ENCODE peak calls at places on chromosomes 1 and 21, in six cellular contexts. T is heart left ventricle, A is tibial artery, B is cardiac muscle cell, W is IMR-90, X is lower lobe of right lung. K is an unnamed sample. For H3K4me1, the result is how much of the 10 kb centered on the place peaks cover.

GRCh38 chr1:172662464-172663109 is 3.7 kb downstream of the FASLG start:
- DNase-seq in T (no peak), A (peak), B (no peak), W (peak), X (peak), K (peak)

GRCh38 chr1:232922475-232922874 is 27.9 kb upstream of the NTPCR start:
- DNase-seq in T (no peak), A (no peak), B (no peak), W (peak), X (no peak), K (no peak)

GRCh38 chr1:2009297-2010053 is 5.9 kb upstream of the CFAP74 start:
- DNase-seq in T (no peak), A (no peak), B (no peak), W (no peak), X (no peak), K (no peak)

GRCh38 chr1:15934211-15935055 is 41.5 kb downstream of the ZBTB17 start:
- DNase-seq in T (no peak), A (no peak), B (no peak), W (no peak), X (no peak), K (no peak)

GRCh38 chr1:187513190-187513589 is 684.4 kb downstream of the PLA2G4A start:
- DNase-seq in T (no peak), A (no peak), B (no peak), W (no peak), X (no peak), K (no peak)

GRCh38 chr1:228039986-228040385 is 33.2 kb downstream of the WNT3A start:
- DNase-seq in T (no peak), A (no peak), B (no peak), W (no peak), X (no peak), K (no peak)

GRCh38 chr1:4587721-4588120 is 66.7 kb upstream of the AJAP1 start:
- DNase-seq in T (no peak), A (no peak), B (no peak), W (no peak), X (no peak), K (no peak)

GRCh38 chr1:118988186-118989005 is at the start of gene TBX15:
- DNase-seq in T (no peak), A (peak), B (no peak), W (no peak), X (no peak), K (no peak)

GRCh38 chr1:193846411-193846810 is 660.0 kb upstream of the B3GALT2 start:
- DNase-seq in T (no peak), A (no peak), B (no peak), W (no peak), X (no peak), K (no peak)

GRCh38 chr1:169086603-169087455 is 19.7 kb upstream of the ATP1B1 start:
- DNase-seq in T (no peak), A (no peak), B (peak), W (peak), X (no peak), K (no peak)

GRCh38 chr1:234841710-234842231 is 231.8 kb upstream of the IRF2BP2 start:
- DNase-seq in T (peak), A (peak), B (no peak), W (peak), X (peak), K (no peak)

GRCh38 chr1:227894306-227894721 is 53.4 kb downstream of the WNT9A start:
- DNase-seq in T (peak), A (peak), B (no peak), W (no peak), X (peak), K (peak)

GRCh38 chr1:156766288-156767100 is 841 bp upstream of the PRCC start:
- DNase-seq in T (no peak), A (no peak), B (no peak), W (no peak), X (peak), K (peak)

GRCh38 chr1:35442737-35443136 is 114.5 kb downstream of the KIAA0319L start:
- DNase-seq in T (no peak), A (no peak), B (no peak), W (peak), X (no peak), K (no peak)

GRCh38 chr1:163170975-163171676 is 31.6 kb downstream of the RGS5 start:
- DNase-seq in T (no peak), A (no peak), B (no peak), W (peak), X (no peak), K (no peak)

GRCh38 chr1:244919320-244920282 is 55.3 kb upstream of the HNRNPU start:
- DNase-seq in T (no peak), A (no peak), B (no peak), W (no peak), X (no peak), K (no peak)

GRCh38 chr21:20519076-20519475 is 479.1 kb upstream of the NCAM2 start:
- DNase-seq in T (no peak), A (no peak), B (no peak), W (no peak), X (no peak), K (no peak)

GRCh38 chr1:1203561-1204424 is 2.6 kb downstream of the TNFRSF18 start:
- DNase-seq in T (peak), A (no peak), B (no peak), W (no peak), X (peak), K (peak)

GRCh38 chr1:235817101-235817725 is 49.5 kb downstream of the LYST start:
- DNase-seq in T (no peak), A (no peak), B (no peak), W (no peak), X (no peak), K (no peak)

GRCh38 chr1:235324296-235324695 is 3.7 kb downstream of the ARID4B start:
- DNase-seq in T (no peak), A (no peak), B (no peak), W (no peak), X (no peak), K (no peak)

GRCh38 chr1:209655832-209656231 is 3.6 kb upstream of the LAMB3 start:
- DNase-seq in T (no peak), A (no peak), B (no peak), W (no peak), X (no peak), K (no peak)

GRCh38 chr1:63155437-63155836 is 166.9 kb upstream of the FOXD3 start:
- DNase-seq in T (no peak), A (no peak), B (no peak), W (no peak), X (no peak), K (no peak)

GRCh38 chr1:218250492-218250891 is 34.6 kb upstream of the RRP15 start:
- DNase-seq in T (no peak), A (no peak), B (no peak), W (no peak), X (no peak), K (no peak)

GRCh38 chr1:25900209-25900608 is 6.0 kb downstream of the STMN1 start:
- DNase-seq in T (no peak), A (no peak), B (no peak), W (no peak), X (no peak), K (no peak)

GRCh38 chr1:200033511-200034261 is 6.2 kb downstream of the NR5A2 start:
- DNase-seq in T (no peak), A (no peak), B (no peak), W (no peak), X (no peak), K (no peak)

GRCh38 chr1:169090308-169090899 is 16.1 kb upstream of the ATP1B1 start:
- DNase-seq in T (no peak), A (no peak), B (no peak), W (no peak), X (no peak), K (no peak)

GRCh38 chr1:3470650-3471355 is 16.3 kb downstream of the ARHGEF16 start:
- DNase-seq in T (peak), A (no peak), B (no peak), W (no peak), X (peak), K (peak)

GRCh38 chr1:119898520-119898919 is 2.2 kb upstream of the ADAM30 start:
- DNase-seq in T (no peak), A (no peak), B (no peak), W (peak), X (no peak), K (no peak)

GRCh38 chr1:241799414-241799813 is 48.6 kb upstream of the EXO1 start:
- DNase-seq in T (no peak), A (no peak), B (no peak), W (peak), X (no peak), K (no peak)

GRCh38 chr1:3320246-3321152 is 134.0 kb upstream of the ARHGEF16 start:
- DNase-seq in T (no peak), A (no peak), B (no peak), W (peak), X (peak), K (no peak)

GRCh38 chr21:36479415-36480402 is at the start of gene CLDN14:
- DNase-seq in T (peak), A (no peak), B (no peak), W (peak), X (no peak), K (no peak)
- TF ChIP-seq CTCF in T (no peak), A (no peak), B (no peak), W (no peak), X (no peak), K (no peak)

GRCh38 chr1:182620924-182621585 is 16.9 kb upstream of the RGS16 start:
- DNase-seq in T (no peak), A (no peak), B (no peak), W (no peak), X (no peak), K (no peak)

GRCh38 chr1:182626527-182626926 is 22.3 kb upstream of the RGS16 start:
- DNase-seq in T (no peak), A (no peak), B (no peak), W (no peak), X (no peak), K (no peak)

GRCh38 chr1:182622795-182623528 is 18.8 kb upstream of the RGS16 start:
- DNase-seq in T (peak), A (no peak), B (no peak), W (no peak), X (no peak), K (no peak)

GRCh38 chr1:182625716-182626504 is 21.7 kb upstream of the RGS16 start:
- DNase-seq in T (no peak), A (no peak), B (no peak), W (no peak), X (no peak), K (no peak)

GRCh38 chr1:182624582-182624981 is 20.4 kb upstream of the RGS16 start:
- DNase-seq in T (no peak), A (no peak), B (no peak), W (no peak), X (no peak), K (no peak)
- H3K4me1 ChIP-seq in T (under half), A (under half), B (under half), W (under half), X (under half), K (under half)

GRCh38 chr1:240646861-240647260 is 34.9 kb upstream of the GREM2 start:
- DNase-seq in T (no peak), A (no peak), B (no peak), W (no peak), X (no peak), K (no peak)
- TF ChIP-seq CTCF in T (no peak), A (no peak), B (no peak), W (no peak), X (no peak), K (no peak)

GRCh38 chr1:33132549-33132948 is 49.3 kb downstream of the TRIM62 start:
- DNase-seq in T (no peak), A (no peak), B (no peak), W (no peak), X (no peak), K (no peak)
- H3K4me1 ChIP-seq in T (under half), A (under half), B (under half), W (under half), X (under half), K (under half)

DNA sequence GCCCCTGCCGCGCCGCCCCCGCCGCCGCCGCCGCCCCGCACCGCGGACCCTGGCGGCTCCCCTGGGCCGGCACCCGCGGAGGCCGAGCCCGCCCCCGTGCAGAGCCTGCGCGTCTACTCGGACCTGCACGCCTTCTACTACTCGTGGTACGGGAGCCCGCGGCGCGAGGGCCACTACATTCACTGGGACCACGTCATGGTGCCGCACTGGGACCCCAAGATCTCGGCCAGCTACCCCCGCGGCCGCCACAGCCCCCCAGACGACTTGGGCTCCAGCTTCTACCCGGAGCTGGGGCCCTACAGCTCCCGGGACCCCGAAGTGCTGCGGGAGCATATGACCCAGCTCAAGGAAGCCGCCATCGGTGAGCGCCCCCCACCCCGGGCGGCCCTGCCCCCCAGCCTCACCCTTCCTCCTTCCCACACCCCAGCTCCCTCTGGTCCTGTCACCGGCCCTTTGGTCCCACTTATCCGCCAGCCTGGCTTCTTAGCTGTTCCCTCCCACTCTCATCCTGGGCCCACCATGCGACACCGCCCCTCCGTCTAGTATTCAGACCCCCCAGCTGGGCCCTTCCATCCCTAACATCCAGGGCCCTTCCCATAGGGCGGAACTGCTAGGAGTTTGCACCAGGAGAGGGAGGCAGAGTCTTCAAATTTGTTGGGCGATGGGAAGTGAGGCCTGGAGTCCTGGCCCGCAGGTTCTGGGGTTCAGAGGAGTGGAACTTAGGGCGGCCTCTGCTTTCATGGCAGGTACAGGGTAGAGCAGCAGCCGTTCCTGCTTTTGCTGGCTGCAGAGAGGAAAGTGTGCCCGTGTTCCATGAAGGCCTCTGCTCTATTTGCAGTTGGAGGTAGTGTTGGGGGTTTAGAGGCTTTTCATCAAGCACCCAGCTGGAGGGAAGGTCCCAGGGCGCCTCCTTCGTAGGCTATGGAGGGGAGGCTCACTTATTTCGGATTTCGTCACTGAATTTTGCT is 1.0 kb downstream of the MANEAL start:
- DNase-seq in T (peak), A (no peak), B (no peak), W (no peak), X (no peak), K (no peak)
- TF ChIP-seq CTCF in T (no peak), A (no peak), B (no peak), W (no peak), X (no peak), K (no peak)

DNA sequence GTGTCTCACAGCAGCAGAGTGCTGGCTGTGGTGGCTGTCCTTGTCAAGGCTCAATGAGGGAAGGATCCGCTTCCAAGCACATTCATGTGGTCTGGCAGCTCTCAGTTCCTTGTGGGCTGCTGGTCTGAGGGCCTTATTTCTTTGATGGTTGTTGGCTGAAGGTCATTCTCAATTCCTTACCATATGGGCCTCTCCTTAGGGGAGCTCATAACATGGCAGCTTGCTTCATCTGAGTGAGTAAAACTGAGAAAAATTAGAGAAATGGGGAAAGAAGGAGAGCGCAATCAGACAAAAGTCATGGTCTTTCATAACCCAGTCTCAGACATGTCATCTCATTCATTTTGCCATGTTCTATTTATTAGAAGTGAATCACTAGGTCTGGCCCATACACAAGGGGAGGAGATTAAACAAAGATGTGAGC is 81.7 kb upstream of the TSPAN2 start:
- DNase-seq in T (no peak), A (no peak), B (no peak), W (no peak), X (no peak), K (no peak)
- H3K4me1 ChIP-seq in T (under half), A (under half), B (under half), W (under half), X (under half), K (under half)

DNA sequence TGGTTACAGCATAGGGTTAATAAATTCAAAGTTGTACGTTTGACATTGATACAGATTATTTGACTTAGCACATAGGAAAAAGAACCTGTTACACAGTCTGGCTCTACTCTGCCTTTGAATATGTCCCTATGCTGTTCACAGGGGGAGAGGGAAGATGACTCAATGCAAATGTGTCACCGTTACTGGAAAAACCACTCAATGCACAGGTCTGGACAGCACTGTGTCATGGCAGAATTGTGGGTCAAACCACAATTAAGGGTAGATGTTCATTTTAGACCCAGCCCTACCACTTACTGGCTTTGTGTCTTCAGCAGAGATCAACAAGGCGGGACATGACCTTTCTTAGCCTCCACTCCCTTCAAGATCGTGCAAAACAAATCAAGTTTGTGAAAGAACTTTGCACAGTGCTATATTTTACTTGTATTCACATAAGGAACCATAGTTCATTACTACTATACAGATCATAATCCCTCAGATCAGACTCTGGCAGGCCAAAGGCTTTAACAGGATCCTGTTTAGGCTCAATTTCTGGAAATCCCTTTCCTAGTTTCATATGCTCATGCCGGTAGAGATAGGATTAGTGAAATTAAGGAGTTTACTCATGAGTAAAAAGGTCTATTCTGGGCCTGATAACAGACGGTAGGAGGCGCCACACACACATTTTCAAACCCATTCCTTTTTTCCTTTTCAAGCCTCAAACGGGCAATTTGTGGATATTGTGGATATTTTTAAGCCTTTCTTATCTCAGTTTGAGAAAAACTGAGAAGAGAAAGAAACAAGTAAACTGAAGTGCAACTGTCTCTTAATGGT is 22.0 kb downstream of the EIF2D start:
- DNase-seq in T (no peak), A (no peak), B (no peak), W (peak), X (no peak), K (no peak)
- TF ChIP-seq CTCF in T (no peak), A (peak), B (peak), W (peak), X (peak), K (peak)

GRCh38 chr1:154176341-154176740 is 15.6 kb downstream of the TPM3 start:
- DNase-seq in T (no peak), A (peak), B (no peak), W (peak), X (no peak), K (no peak)
- H3K4me1 ChIP-seq in T (under half), A (half or more), B (under half), W (under half), X (half or more), K (half or more)

GRCh38 chr1:52634111-52634510 is 1.1 kb downstream of the SHISAL2A start:
- DNase-seq in T (no peak), A (no peak), B (no peak), W (no peak), X (no peak), K (no peak)

GRCh38 chr1:52635321-52636089 is 2.5 kb downstream of the SHISAL2A start:
- DNase-seq in T (no peak), A (no peak), B (no peak), W (no peak), X (no peak), K (no peak)

GRCh38 chr1:52633291-52633754 is 355 bp downstream of the SHISAL2A start:
- DNase-seq in T (no peak), A (no peak), B (peak), W (no peak), X (peak), K (peak)

GRCh38 chr1:52631759-52632331 is 1.1 kb upstream of the SHISAL2A start:
- DNase-seq in T (no peak), A (no peak), B (peak), W (no peak), X (no peak), K (no peak)

GRCh38 chr1:52632732-52633290 is at the start of gene SHISAL2A:
- DNase-seq in T (peak), A (no peak), B (peak), W (no peak), X (peak), K (peak)
- TF ChIP-seq CTCF in T (no peak), A (no peak), B (no peak), W (no peak), X (no peak), K (no peak)